ENCODE peak calls at places on chromosomes 6 and 20, in four cellular contexts. Z, U, Q and V are unnamed samples.

GRCh38 chr6:69630767-69631166 is 166.0 kb downstream of the LMBRD1 start:
- DNase-seq in Z (no peak), U (no peak), Q (no peak), V (no peak)

GRCh38 chr20:62707981-62708521 is 585 bp upstream of the NTSR1 start:
- DNase-seq in Z (no peak), U (no peak), Q (no peak), V (peak)

GRCh38 chr6:126181173-126181741 is 158.7 kb upstream of the CENPW start:
- DNase-seq in Z (no peak), U (no peak), Q (no peak), V (no peak)

GRCh38 chr20:51995551-51995951 is 193.2 kb upstream of the SALL4 start:
- DNase-seq in Z (no peak), U (no peak), Q (no peak), V (no peak)

GRCh38 chr20:62892348-62893304 is 31.0 kb upstream of the TCFL5 start:
- DNase-seq in Z (no peak), U (peak), Q (no peak), V (no peak)

GRCh38 chr6:116535109-116535508 is 10.4 kb downstream of the TRAPPC3L start:
- DNase-seq in Z (no peak), U (no peak), Q (no peak), V (no peak)

GRCh38 chr6:113018351-113019151 is 671.4 kb downstream of the RFPL4B start:
- DNase-seq in Z (no peak), U (no peak), Q (no peak), V (no peak)

GRCh38 chr6:90868656-90869055 is 281.8 kb upstream of the MAP3K7 start:
- DNase-seq in Z (no peak), U (no peak), Q (no peak), V (no peak)

GRCh38 chr6:14165091-14165490 is 47.5 kb downstream of the CD83 start:
- DNase-seq in Z (no peak), U (no peak), Q (no peak), V (no peak)

GRCh38 chr20:62411479-62412193 is 4.6 kb upstream of the CABLES2 start:
- DNase-seq in Z (no peak), U (no peak), Q (no peak), V (no peak)

GRCh38 chr6:115000736-115001135 is 657.9 kb upstream of the HS3ST5 start:
- DNase-seq in Z (no peak), U (no peak), Q (no peak), V (no peak)

GRCh38 chr20:44412402-44413144 is 57.1 kb downstream of the HNF4A start:
- DNase-seq in Z (no peak), U (no peak), Q (no peak), V (no peak)

GRCh38 chr6:87722831-87723726 is 21.0 kb upstream of the AKIRIN2 start:
- DNase-seq in Z (no peak), U (no peak), Q (peak), V (no peak)

GRCh38 chr6:123430966-123431365 is 205.8 kb downstream of the TRDN start:
- DNase-seq in Z (no peak), U (no peak), Q (no peak), V (no peak)

GRCh38 chr6:158780963-158781691 is 38.0 kb downstream of the EZR start:
- DNase-seq in Z (no peak), U (no peak), Q (no peak), V (no peak)

GRCh38 chr6:4809999-4810918 is 34.1 kb downstream of the CDYL start:
- DNase-seq in Z (no peak), U (no peak), Q (no peak), V (no peak)

GRCh38 chr6:31717499-31718222 is 2.5 kb downstream of the LY6G6D start:
- DNase-seq in Z (no peak), U (no peak), Q (no peak), V (no peak)

GRCh38 chr20:13325033-13325432 is 104.0 kb downstream of the ISM1 start:
- DNase-seq in Z (no peak), U (no peak), Q (no peak), V (no peak)

GRCh38 chr6:55557176-55557575 is 21.8 kb downstream of the HMGCLL1 start:
- DNase-seq in Z (no peak), U (no peak), Q (no peak), V (no peak)

GRCh38 chr20:63191400-63191799 is 24.5 kb downstream of the YTHDF1 start:
- DNase-seq in Z (no peak), U (no peak), Q (no peak), V (no peak)

GRCh38 chr20:35743693-35744491 is 1.8 kb upstream of the RBM39 start:
- DNase-seq in Z (no peak), U (no peak), Q (peak), V (no peak)

GRCh38 chr6:80956898-80957297 is 795.6 kb downstream of the TENT5A start:
- DNase-seq in Z (no peak), U (no peak), Q (no peak), V (no peak)

GRCh38 chr20:4026093-4026601 is 10.8 kb upstream of the RNF24 start:
- DNase-seq in Z (no peak), U (no peak), Q (no peak), V (no peak)

GRCh38 chr20:44467289-44467883 is 8.3 kb upstream of the TTPAL start:
- DNase-seq in Z (no peak), U (no peak), Q (peak), V (no peak)

GRCh38 chr6:15473741-15474161 is 189.1 kb downstream of the DTNBP1 start:
- DNase-seq in Z (no peak), U (no peak), Q (no peak), V (no peak)

GRCh38 chr6:71351190-71351589 is 62.6 kb downstream of the OGFRL1 start:
- DNase-seq in Z (no peak), U (no peak), Q (no peak), V (no peak)

GRCh38 chr20:6506906-6507305 is 260.6 kb upstream of the BMP2 start:
- DNase-seq in Z (no peak), U (no peak), Q (no peak), V (no peak)

GRCh38 chr6:84422380-84422968 is 195.0 kb upstream of the CEP162 start:
- DNase-seq in Z (no peak), U (no peak), Q (peak), V (no peak)

GRCh38 chr6:27720607-27721580 is 191.3 kb downstream of the OR2B2 start:
- DNase-seq in Z (no peak), U (no peak), Q (no peak), V (no peak)

GRCh38 chr20:57013741-57014140 is 252.7 kb downstream of the BMP7 start:
- DNase-seq in Z (no peak), U (no peak), Q (no peak), V (no peak)

GRCh38 chr6:110492584-110492983 is 16.2 kb upstream of the SLC22A16 start:
- DNase-seq in Z (no peak), U (no peak), Q (no peak), V (no peak)

GRCh38 chr6:15472626-15473025 is 190.2 kb downstream of the DTNBP1 start:
- DNase-seq in Z (no peak), U (no peak), Q (no peak), V (no peak)

GRCh38 chr6:101070044-101070608 is 189.0 kb upstream of the ASCC3 start:
- DNase-seq in Z (no peak), U (no peak), Q (no peak), V (no peak)

GRCh38 chr6:46199387-46199786 is 28.6 kb upstream of the ENPP5 start:
- DNase-seq in Z (no peak), U (no peak), Q (no peak), V (no peak)